ENCODE peak calls at places on chromosomes 13 and 19, in six cellular contexts. L is bronchial epithelial cell; I is stimulated activated CD8-positive, alpha-beta memory T cell treated with anti-CD3 and anti-CD28 coated beads, Interleukin-7, amount 100 ng/mL, for 1 hour; D is DMS153; J is iris pigment epithelial cell; C is dorsolateral prefrontal cortex. F is an unnamed sample.

GRCh38 chr13:32537580-32538233 is 888 bp downstream of the N4BP2L2 start:
- DNase-seq in L (no peak), I (no peak), D (no peak), J (peak; percentile 9), C (no peak), F (no peak)

GRCh38 chr13:65468628-65469027 is 1761.5 kb downstream of the PCDH9 start:
- DNase-seq in L (no peak), I (no peak), D (no peak), J (peak; percentile 82), C (no peak), F (no peak)

GRCh38 chr19:47497073-47497766 is 13.2 kb upstream of the KPTN start:
- DNase-seq in L (no peak), I (no peak), D (no peak), J (no peak), C (no peak), F (no peak)

GRCh38 chr13:28718186-28718537 is 608 bp downstream of the SLC46A3 start:
- DNase-seq in L (peak; percentile 11), I (no peak), D (no peak), J (peak; percentile 46), C (no peak), F (no peak)

GRCh38 chr19:45973564-45974338 is at the start of gene NOVA2:
- DNase-seq in L (no peak), I (no peak), D (no peak), J (peak; percentile 64), C (peak; percentile 95), F (no peak)

GRCh38 chr13:20960663-20961309 is 58.2 kb upstream of the XPO4 start:
- DNase-seq in L (no peak), I (no peak), D (no peak), J (no peak), C (no peak), F (peak; percentile 1)

GRCh38 chr13:30845297-30846214 is 60.5 kb upstream of the MEDAG start:
- DNase-seq in L (no peak), I (no peak), D (no peak), J (no peak), C (no peak), F (no peak)

GRCh38 chr13:33213024-33213795 is 72.3 kb downstream of the STARD13 start:
- DNase-seq in L (peak; percentile 94), I (no peak), D (no peak), J (peak; percentile 66), C (no peak), F (no peak)

GRCh38 chr19:23099966-23100365 is 16.9 kb upstream of the ZNF730 start:
- DNase-seq in L (no peak), I (no peak), D (no peak), J (no peak), C (no peak), F (no peak)

GRCh38 chr13:62176051-62176450 is 760.4 kb upstream of the PCDH20 start:
- DNase-seq in L (no peak), I (no peak), D (no peak), J (no peak), C (no peak), F (no peak)

GRCh38 chr19:5880604-5881078 is 10.3 kb upstream of the FUT5 start:
- DNase-seq in L (peak; percentile 48), I (no peak), D (peak; percentile 6), J (peak; percentile 82), C (no peak), F (peak; percentile 20)

GRCh38 chr19:19167612-19168011 is 2.5 kb downstream of the MEF2B start:
- DNase-seq in L (no peak), I (no peak), D (no peak), J (no peak), C (no peak), F (no peak)

GRCh38 chr13:67620665-67621064 is 390.5 kb upstream of the PCDH9 start:
- DNase-seq in L (no peak), I (no peak), D (no peak), J (peak; percentile 67), C (no peak), F (no peak)

GRCh38 chr19:1250374-1251232 is 2.2 kb downstream of the MIDN start:
- DNase-seq in L (no peak), I (no peak), D (no peak), J (peak; percentile 72), C (peak; percentile 69), F (no peak)

GRCh38 chr19:19280561-19280960 is 7.5 kb upstream of the TM6SF2 start:
- DNase-seq in L (no peak), I (no peak), D (no peak), J (peak; percentile 17), C (peak; percentile 59), F (no peak)

GRCh38 chr19:12133069-12133468 is 7.1 kb downstream of the ZNF20 start:
- DNase-seq in L (no peak), I (no peak), D (no peak), J (peak; percentile 18), C (no peak), F (no peak)

GRCh38 chr19:45448887-45449299 is 18.9 kb upstream of the FOSB start:
- DNase-seq in L (peak; percentile 93), I (no peak), D (peak; percentile 58), J (no peak), C (no peak), F (no peak)

GRCh38 chr13:21147827-21148226 is 28.5 kb downstream of the SKA3 start:
- DNase-seq in L (no peak), I (no peak), D (no peak), J (no peak), C (no peak), F (no peak)

GRCh38 chr19:39335168-39335567 is 675 bp downstream of the GMFG start:
- DNase-seq in L (no peak), I (no peak), D (no peak), J (no peak), C (no peak), F (no peak)

GRCh38 chr19:6801397-6802086 is 29.0 kb downstream of the VAV1 start:
- DNase-seq in L (peak; percentile 54), I (peak; percentile 65), D (peak; percentile 80), J (peak; percentile 22), C (peak; percentile 46), F (peak; percentile 52)

GRCh38 chr19:17211547-17212446 is 3.4 kb upstream of the USE1 start:
- DNase-seq in L (no peak), I (no peak), D (no peak), J (no peak), C (no peak), F (no peak)

GRCh38 chr19:15417699-15418098 is 1.1 kb downstream of the AKAP8L start:
- DNase-seq in L (peak; percentile 8), I (no peak), D (no peak), J (peak; percentile 34), C (no peak), F (no peak)

GRCh38 chr19:1265611-1266115 is 3.5 kb upstream of the CIRBP start:
- DNase-seq in L (no peak), I (no peak), D (no peak), J (no peak), C (no peak), F (no peak)

GRCh38 chr19:40512473-40513344 is 45.9 kb downstream of the SPTBN4 start:
- DNase-seq in L (no peak), I (no peak), D (no peak), J (peak; percentile 33), C (no peak), F (no peak)

GRCh38 chr13:97141564-97142005 is 80.5 kb upstream of the MBNL2 start:
- DNase-seq in L (peak; percentile 95), I (no peak), D (peak; percentile 81), J (peak; percentile 95), C (no peak), F (peak; percentile 25)

GRCh38 chr19:34669305-34669704 is 7.7 kb downstream of the SCGB2B2 start:
- DNase-seq in L (no peak), I (no peak), D (no peak), J (no peak), C (no peak), F (peak; percentile 19)

GRCh38 chr13:29849731-29850212 is 645 bp downstream of the UBL3 start:
- DNase-seq in L (peak; percentile 70), I (peak; percentile 14), D (peak; percentile 46), J (peak; percentile 67), C (peak; percentile 68), F (no peak)

GRCh38 chr13:79909664-79910063 is 428.7 kb downstream of the NDFIP2 start:
- DNase-seq in L (no peak), I (no peak), D (no peak), J (no peak), C (no peak), F (no peak)

F was measured in NCI-H2029 treated with DMSO at 0.1 percent for 48 hours.